ENCODE peak calls at places on chromosomes 6 and 20, in five cellular contexts. Q is pons, O is NCI-H510A, T is cardiac fibroblast, R is Caki2. Z is an unnamed sample.

GRCh38 chr6:4607026-4607704 is 169.0 kb upstream of the CDYL start:
- DNase-seq in T (peak), Q (peak), R (peak), O (no peak), Z (peak)

GRCh38 chr6:80210618-80211017 is 104.1 kb downstream of the BCKDHB start:
- DNase-seq in Q (no peak), R (no peak), O (no peak), T (peak), Z (no peak)

GRCh38 chr6:52046456-52046855 is 41.0 kb downstream of the PKHD1 start:
- DNase-seq in T (no peak), Q (no peak), R (no peak), O (no peak), Z (no peak)

GRCh38 chr6:7073810-7074525 is 33.8 kb upstream of the RREB1 start:
- DNase-seq in Q (peak), T (no peak), R (no peak), O (no peak), Z (peak)

GRCh38 chr6:128365520-128366160 is 154.8 kb downstream of the PTPRK start:
- DNase-seq in Q (no peak), T (no peak), R (no peak), O (no peak), Z (no peak)

GRCh38 chr6:13014551-13015378 is 298.2 kb downstream of the PHACTR1 start:
- DNase-seq in R (no peak), O (no peak), Q (no peak), T (no peak), Z (no peak)

GRCh38 chr6:150056916-150057315 is 12.0 kb downstream of the ULBP3 start:
- DNase-seq in O (no peak), Q (no peak), T (no peak), R (no peak), Z (no peak)

GRCh38 chr20:40654876-40655275 is 34.2 kb downstream of the MAFB start:
- DNase-seq in T (peak), R (no peak), O (no peak), Q (no peak), Z (no peak)

GRCh38 chr20:2465100-2465499 is 5.5 kb downstream of the SNRPB start:
- DNase-seq in O (no peak), R (no peak), T (no peak), Q (no peak), Z (no peak)

GRCh38 chr6:107489636-107490567 is at the start of gene SOBP:
- DNase-seq in Q (peak), R (peak), O (no peak), T (peak), Z (peak)

GRCh38 chr6:32819729-32820128 is 2.9 kb upstream of the HLA-DOB start:
- DNase-seq in T (peak), O (no peak), R (peak), Q (no peak), Z (no peak)